ENCODE peak calls at places on chromosome X, in ten cellular contexts. K, L, W, U, G, I, J, B, Z and D are unnamed samples.

GRCh38 chrX:386768-387575 is at the start of gene PPP2R3B:
- DNase-seq in K (peak), L (peak), W (peak), U (peak), G (peak), I (peak), J (peak), B (peak), Z (peak), D (peak)

GRCh38 chrX:65667503-65668355 is at the start of gene MSN:
- DNase-seq in K (peak), L (peak), W (no peak), U (peak), G (peak), I (peak), J (peak), B (peak), Z (peak), D (peak)

GRCh38 chrX:119981286-119982070 is 37.9 kb upstream of the NKAP start:
- DNase-seq in K (no peak), L (no peak), W (peak), U (peak), G (no peak), I (no peak), J (no peak), B (peak), Z (peak), D (no peak)

GRCh38 chrX:107747596-107748161 is 27.9 kb downstream of the TSC22D3 start:
- DNase-seq in K (no peak), L (no peak), W (no peak), U (peak), G (peak), I (no peak), J (no peak), B (peak), Z (peak), D (no peak)

GRCh38 chrX:120857240-120857639 is 18.4 kb downstream of the CT47B1 start:
- DNase-seq in K (no peak), L (no peak), W (peak), U (no peak), G (no peak), I (no peak), J (no peak), B (no peak), Z (peak), D (no peak)

GRCh38 chrX:17511556-17511955 is 136.6 kb downstream of the NHS start:
- DNase-seq in K (no peak), L (no peak), W (no peak), U (peak), G (no peak), I (no peak), J (no peak), B (peak), Z (no peak), D (no peak)

GRCh38 chrX:7156879-7157278 is 8.9 kb upstream of the PUDP start:
- DNase-seq in K (no peak), L (no peak), W (no peak), U (no peak), G (no peak), I (no peak), J (no peak), B (no peak), Z (no peak), D (no peak)

GRCh38 chrX:9379697-9380551 is 84.9 kb upstream of the TBL1X start:
- DNase-seq in K (no peak), L (no peak), W (no peak), U (peak), G (no peak), I (no peak), J (no peak), B (peak), Z (peak), D (no peak)

GRCh38 chrX:119756926-119757635 is 1.3 kb upstream of the SOWAHD start:
- DNase-seq in K (no peak), L (no peak), W (no peak), U (no peak), G (no peak), I (no peak), J (no peak), B (no peak), Z (no peak), D (peak)

GRCh38 chrX:74449322-74449936 is 28.1 kb downstream of the SLC16A2 start:
- DNase-seq in K (no peak), L (no peak), W (no peak), U (peak), G (no peak), I (no peak), J (no peak), B (peak), Z (no peak), D (no peak)

GRCh38 chrX:626745-627509 is 3.7 kb upstream of the SHOX start:
- DNase-seq in K (no peak), L (no peak), W (no peak), U (no peak), G (no peak), I (no peak), J (no peak), B (no peak), Z (no peak), D (peak)

GRCh38 chrX:68894513-68895338 is 65.9 kb downstream of the EFNB1 start:
- DNase-seq in K (peak), L (peak), W (no peak), U (peak), G (peak), I (peak), J (peak), B (peak), Z (peak), D (peak)

GRCh38 chrX:155031657-155032056 is 5.0 kb downstream of the FUNDC2 start:
- DNase-seq in K (no peak), L (no peak), W (no peak), U (no peak), G (no peak), I (no peak), J (no peak), B (no peak), Z (peak), D (no peak)

GRCh38 chrX:17632942-17633341 is 104.4 kb upstream of the SCML1 start:
- DNase-seq in K (no peak), L (no peak), W (no peak), U (peak), G (no peak), I (no peak), J (no peak), B (no peak), Z (peak), D (no peak)

GRCh38 chrX:146934256-146934655 is 119.7 kb upstream of the CXorf51A start:
- DNase-seq in K (no peak), L (no peak), W (no peak), U (no peak), G (no peak), I (no peak), J (no peak), B (no peak), Z (no peak), D (no peak)

GRCh38 chrX:19912-20571 is 261.1 kb upstream of the PLCXD1 start:
- DNase-seq in K (no peak), L (no peak), W (no peak), U (no peak), G (no peak), I (no peak), J (no peak), B (no peak), Z (no peak), D (peak)

GRCh38 chrX:44178271-44178670 is 165.2 kb downstream of the EFHC2 start:
- DNase-seq in K (no peak), L (no peak), W (no peak), U (no peak), G (no peak), I (no peak), J (no peak), B (no peak), Z (no peak), D (no peak)

GRCh38 chrX:25017667-25018247 is 2.0 kb upstream of the ARX start:
- DNase-seq in K (no peak), L (no peak), W (no peak), U (no peak), G (no peak), I (no peak), J (no peak), B (no peak), Z (no peak), D (no peak)

GRCh38 chrX:2492536-2493218 is 8.1 kb downstream of the DHRSX start:
- DNase-seq in K (peak), L (no peak), W (peak), U (no peak), G (no peak), I (no peak), J (no peak), B (no peak), Z (no peak), D (peak)

GRCh38 chrX:138748480-138748879 is 37.0 kb upstream of the FGF13 start:
- DNase-seq in K (no peak), L (no peak), W (no peak), U (peak), G (no peak), I (no peak), J (no peak), B (no peak), Z (peak), D (no peak)

GRCh38 chrX:44585866-44586265 is 43.2 kb upstream of the FUNDC1 start:
- DNase-seq in K (no peak), L (no peak), W (no peak), U (no peak), G (no peak), I (no peak), J (no peak), B (no peak), Z (no peak), D (no peak)

GRCh38 chrX:70464051-70464450 is 19.4 kb downstream of the DLG3 start:
- DNase-seq in K (no peak), L (no peak), W (no peak), U (no peak), G (no peak), I (no peak), J (no peak), B (no peak), Z (no peak), D (no peak)

GRCh38 chrX:9519546-9520210 is 54.8 kb downstream of the TBL1X start:
- DNase-seq in K (no peak), L (no peak), W (no peak), U (no peak), G (no peak), I (no peak), J (no peak), B (no peak), Z (no peak), D (no peak)

DNA sequence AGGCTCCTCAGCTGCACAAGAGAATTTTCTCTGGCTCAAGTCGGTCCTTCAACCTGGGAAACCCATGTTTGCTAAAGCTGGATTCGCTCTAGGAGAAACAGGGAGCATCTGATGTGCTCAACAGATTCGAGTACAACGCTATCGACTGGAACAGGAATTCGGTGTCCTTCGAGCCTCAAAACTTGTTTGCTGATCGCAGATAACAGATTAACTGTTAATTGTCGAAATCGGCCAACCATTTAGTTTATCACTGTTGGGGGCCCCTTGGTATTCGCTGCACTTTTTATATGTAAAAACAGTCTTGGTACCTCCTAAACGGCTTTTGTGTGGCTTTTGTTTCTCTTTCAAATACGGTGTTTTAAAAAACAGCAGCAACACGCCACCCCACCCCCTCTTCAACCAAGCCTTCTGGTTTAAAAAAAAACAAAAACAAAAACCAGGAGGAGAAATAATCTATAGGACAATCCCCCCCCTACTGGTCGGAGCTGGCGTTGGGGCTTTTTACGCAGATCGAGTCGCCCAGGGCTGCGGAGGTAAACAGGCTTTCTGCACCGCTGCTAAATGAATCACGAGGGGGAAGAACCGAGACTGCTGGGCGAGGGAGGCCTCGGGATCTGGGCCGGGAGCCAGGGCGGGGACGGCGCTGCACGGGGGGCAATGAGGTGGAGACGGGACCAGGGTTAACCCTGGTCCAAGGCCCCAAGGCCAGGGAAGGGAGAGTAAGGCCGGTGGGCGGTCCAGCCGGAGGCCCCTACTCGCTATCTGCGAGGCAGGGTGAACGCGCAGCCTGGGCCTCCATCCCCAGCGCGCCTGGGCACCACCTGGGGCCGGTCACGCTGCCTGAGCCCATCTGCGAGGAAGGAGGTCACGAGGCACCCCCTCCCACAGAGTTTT is 71.7 kb upstream of the BCOR start:
- DNase-seq in K (peak), L (peak), W (peak), U (peak), G (peak), I (peak), J (peak), B (peak), Z (peak), D (peak)
- H3K27ac ChIP-seq in K (no peak), L (no peak), W (peak), U (no peak), G (peak), I (no peak), J (no peak), B (no peak), Z (no peak), D (peak)

GRCh38 chrX:133177202-133177601 is 41.0 kb downstream of the TFDP3 start:
- DNase-seq in K (no peak), L (no peak), W (no peak), U (no peak), G (no peak), I (no peak), J (no peak), B (no peak), Z (no peak), D (no peak)
- H3K4me3 ChIP-seq in K (no peak), L (no peak), W (no peak), U (no peak), G (no peak), I (no peak), J (no peak), B (no peak), Z (no peak), D (no peak)

DNA sequence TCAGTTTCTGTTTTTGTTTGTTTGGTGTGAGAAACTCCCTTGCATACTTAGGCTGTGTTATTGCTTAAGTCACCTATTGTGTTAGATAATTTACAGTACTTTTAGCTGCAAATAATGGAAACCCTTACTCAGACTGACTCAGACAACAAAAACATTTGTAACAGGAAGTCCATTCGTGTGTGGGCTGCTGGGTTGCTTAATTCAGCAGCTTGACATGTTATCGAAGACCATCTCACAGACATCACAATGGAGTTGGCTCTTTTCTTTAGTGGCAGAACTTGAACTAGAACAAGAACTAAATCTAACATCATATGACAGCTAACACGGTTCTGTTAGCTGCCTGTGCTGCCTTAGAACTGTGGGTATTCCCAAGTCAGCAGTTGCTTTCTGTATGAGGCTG is 9.9 kb upstream of the GABRE start:
- DNase-seq in K (no peak), L (no peak), W (no peak), U (peak), G (no peak), I (no peak), J (no peak), B (peak), Z (peak), D (no peak)
- H3K27ac ChIP-seq in K (no peak), L (no peak), W (no peak), U (no peak), G (no peak), I (no peak), J (no peak), B (no peak), Z (no peak), D (no peak)

DNA sequence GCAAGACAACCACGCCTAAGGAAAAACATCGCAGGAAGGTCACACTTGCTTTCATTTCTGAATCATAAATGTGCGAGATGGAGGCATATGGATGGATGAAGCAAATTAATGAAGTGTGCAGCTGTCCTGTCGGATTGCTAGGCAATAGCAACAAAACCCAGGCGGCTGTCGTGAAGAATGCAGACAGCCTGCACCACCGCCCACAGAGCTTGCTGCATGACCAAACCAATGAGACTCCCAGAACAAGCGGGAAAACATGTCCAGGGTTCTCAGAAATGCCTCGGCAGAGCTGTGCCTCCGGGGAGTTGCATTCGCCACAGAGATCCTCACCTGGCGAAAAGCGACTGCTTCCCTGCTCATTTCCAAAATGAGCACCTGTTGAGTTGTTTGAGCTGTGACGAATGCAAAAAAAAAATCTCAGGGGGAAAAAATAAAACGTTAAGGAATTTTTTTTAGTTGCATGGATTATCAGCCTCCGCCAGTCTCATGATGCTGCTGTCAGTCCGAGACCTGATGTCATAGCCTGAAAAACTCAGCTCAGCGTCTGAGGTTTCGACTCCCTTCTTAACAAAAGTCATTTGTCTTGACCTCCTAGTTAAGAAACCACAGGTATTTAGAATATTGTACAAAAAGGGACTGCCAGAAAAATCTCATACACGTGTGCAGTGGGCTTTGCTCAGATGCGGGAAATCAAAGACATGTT is 155.5 kb upstream of the MXRA5 start:
- DNase-seq in K (no peak), L (peak), W (no peak), U (no peak), G (no peak), I (no peak), J (no peak), B (peak), Z (peak), D (no peak)
- H3K4me3 ChIP-seq in K (no peak), L (no peak), W (no peak), U (no peak), G (no peak), I (no peak), J (no peak), B (no peak), Z (no peak), D (no peak)

GRCh38 chrX:12137982-12138365 is 299 bp upstream of the FRMPD4 start:
- DNase-seq in K (no peak), L (no peak), W (no peak), U (no peak), G (no peak), I (no peak), J (no peak), B (peak), Z (no peak), D (no peak)
- H3K27ac ChIP-seq in K (no peak), L (no peak), W (no peak), U (no peak), G (no peak), I (no peak), J (no peak), B (no peak), Z (no peak), D (no peak)

GRCh38 chrX:116379854-116380253 is 56.6 kb upstream of the SLC6A14 start:
- DNase-seq in K (no peak), L (peak), W (no peak), U (peak), G (no peak), I (no peak), J (peak), B (peak), Z (peak), D (no peak)
- H3K4me3 ChIP-seq in K (no peak), L (no peak), W (no peak), U (no peak), G (no peak), I (no peak), J (no peak), B (no peak), Z (no peak), D (no peak)

DNA sequence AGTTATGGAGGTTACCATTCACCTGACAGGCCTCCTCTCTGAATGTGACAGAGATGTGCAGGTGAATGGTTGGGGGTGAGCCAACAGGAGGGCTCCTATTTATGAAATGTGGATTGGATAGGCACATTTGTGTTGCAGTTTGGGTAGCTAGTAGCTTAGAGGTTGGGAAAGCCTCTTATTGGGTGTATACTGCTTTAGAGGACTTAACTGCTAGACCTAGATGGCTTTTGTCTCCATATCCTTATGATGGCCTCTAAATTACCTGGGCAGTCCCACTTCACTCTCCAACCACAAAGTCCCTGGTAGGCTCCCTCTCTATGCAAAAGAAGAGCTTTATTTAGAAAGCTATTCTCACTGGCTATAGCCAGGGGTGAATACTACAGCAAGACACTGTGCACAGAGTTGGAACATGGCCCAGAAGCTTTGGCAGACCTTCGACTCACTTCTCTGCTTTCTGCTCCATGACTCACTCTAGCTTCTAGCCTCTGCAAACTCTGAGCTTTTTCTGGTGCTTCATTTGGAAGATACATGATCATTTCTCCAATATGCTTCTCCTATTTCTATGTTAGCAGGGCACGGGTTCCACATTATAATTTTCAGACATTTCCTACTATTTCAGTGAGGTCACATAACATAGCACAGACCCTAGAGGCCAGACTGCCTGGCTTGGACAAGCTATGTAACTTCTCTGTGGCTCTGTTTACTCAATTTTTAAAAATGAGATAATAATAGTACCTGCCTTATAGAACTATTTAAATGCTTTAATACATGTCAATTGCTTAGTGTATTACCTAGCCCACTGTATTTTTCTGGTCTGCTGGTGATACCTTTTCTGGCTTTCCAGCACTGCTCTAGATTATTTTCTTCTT is 6.0 kb upstream of the VGLL1 start:
- DNase-seq in K (no peak), L (peak), W (no peak), U (peak), G (peak), I (peak), J (peak), B (peak), Z (peak), D (no peak)
- H3K27ac ChIP-seq in K (no peak), L (peak), W (no peak), U (no peak), G (no peak), I (peak), J (no peak), B (no peak), Z (no peak), D (no peak)